ENCODE peak calls at places on chromosomes 11 and 22, in six cellular contexts. One of them, this sample, is unnamed.

GRCh38 chr22:46963672-46964545 is 201.5 kb downstream of the TBC1D22A start:
- DNase-seq in adrenal gland: no peak
- DNase-seq in coronary artery: no peak
- DNase-seq in AG09309: no peak
- DNase-seq in left ventricle myocardium inferior: no peak
- DNase-seq in uterus: no peak
- DNase-seq in this sample: no peak

GRCh38 chr11:27075655-27076054 is 35.0 kb downstream of the BBOX1 start:
- DNase-seq in adrenal gland: no peak
- DNase-seq in coronary artery: no peak
- DNase-seq in AG09309: no peak
- DNase-seq in left ventricle myocardium inferior: no peak
- DNase-seq in uterus: no peak
- DNase-seq in this sample: no peak

GRCh38 chr11:133181066-133181465 is 351.2 kb downstream of the OPCML start:
- DNase-seq in adrenal gland: no peak
- DNase-seq in coronary artery: no peak
- DNase-seq in AG09309: no peak
- DNase-seq in left ventricle myocardium inferior: no peak
- DNase-seq in uterus: no peak
- DNase-seq in this sample: peak

GRCh38 chr11:107564877-107565218 is 687 bp downstream of the ALKBH8 start:
- DNase-seq in adrenal gland: no peak
- DNase-seq in coronary artery: no peak
- DNase-seq in AG09309: no peak
- DNase-seq in left ventricle myocardium inferior: no peak
- DNase-seq in uterus: no peak
- DNase-seq in this sample: no peak

GRCh38 chr22:23012081-23012622 is 58.2 kb upstream of the GNAZ start:
- DNase-seq in adrenal gland: no peak
- DNase-seq in coronary artery: no peak
- DNase-seq in AG09309: no peak
- DNase-seq in left ventricle myocardium inferior: no peak
- DNase-seq in uterus: no peak
- DNase-seq in this sample: no peak

GRCh38 chr11:72813740-72814138 is 472 bp upstream of the ATG16L2 start:
- DNase-seq in adrenal gland: peak
- DNase-seq in coronary artery: no peak
- DNase-seq in AG09309: no peak
- DNase-seq in left ventricle myocardium inferior: peak
- DNase-seq in uterus: no peak
- DNase-seq in this sample: peak

GRCh38 chr11:64799256-64799924 is 3.6 kb downstream of the MAP4K2 start:
- DNase-seq in adrenal gland: no peak
- DNase-seq in coronary artery: no peak
- DNase-seq in AG09309: no peak
- DNase-seq in left ventricle myocardium inferior: no peak
- DNase-seq in uterus: no peak
- DNase-seq in this sample: no peak

GRCh38 chr11:35751664-35752061 is 89.1 kb downstream of the TRIM44 start:
- DNase-seq in adrenal gland: no peak
- DNase-seq in coronary artery: no peak
- DNase-seq in AG09309: no peak
- DNase-seq in left ventricle myocardium inferior: no peak
- DNase-seq in uterus: no peak
- DNase-seq in this sample: no peak

GRCh38 chr22:24962094-24962493 is 9.6 kb downstream of the KIAA1671 start:
- DNase-seq in adrenal gland: no peak
- DNase-seq in coronary artery: no peak
- DNase-seq in AG09309: no peak
- DNase-seq in left ventricle myocardium inferior: no peak
- DNase-seq in uterus: no peak
- DNase-seq in this sample: no peak

GRCh38 chr11:31240340-31240904 is 129.1 kb downstream of the DCDC1 start:
- DNase-seq in adrenal gland: no peak
- DNase-seq in coronary artery: no peak
- DNase-seq in AG09309: no peak
- DNase-seq in left ventricle myocardium inferior: no peak
- DNase-seq in uterus: no peak
- DNase-seq in this sample: peak

GRCh38 chr22:22924369-22925145 is 36.9 kb downstream of the IGLL5 start:
- DNase-seq in adrenal gland: no peak
- DNase-seq in coronary artery: no peak
- DNase-seq in AG09309: no peak
- DNase-seq in left ventricle myocardium inferior: no peak
- DNase-seq in uterus: no peak
- DNase-seq in this sample: no peak

GRCh38 chr11:61356701-61357100 is 5.0 kb downstream of the CYB561A3 start:
- DNase-seq in adrenal gland: no peak
- DNase-seq in coronary artery: no peak
- DNase-seq in AG09309: no peak
- DNase-seq in left ventricle myocardium inferior: no peak
- DNase-seq in uterus: no peak
- DNase-seq in this sample: no peak

GRCh38 chr11:44784784-44785183 is 58.0 kb downstream of the TSPAN18 start:
- DNase-seq in adrenal gland: no peak
- DNase-seq in coronary artery: no peak
- DNase-seq in AG09309: no peak
- DNase-seq in left ventricle myocardium inferior: no peak
- DNase-seq in uterus: no peak
- DNase-seq in this sample: no peak

GRCh38 chr11:44787981-44788380 is 61.2 kb downstream of the TSPAN18 start:
- DNase-seq in adrenal gland: no peak
- DNase-seq in coronary artery: no peak
- DNase-seq in AG09309: no peak
- DNase-seq in left ventricle myocardium inferior: no peak
- DNase-seq in uterus: no peak
- DNase-seq in this sample: no peak

GRCh38 chr11:44787070-44787469 is 60.3 kb downstream of the TSPAN18 start:
- DNase-seq in adrenal gland: no peak
- DNase-seq in coronary artery: no peak
- DNase-seq in AG09309: no peak
- DNase-seq in left ventricle myocardium inferior: no peak
- DNase-seq in uterus: no peak
- DNase-seq in this sample: no peak

GRCh38 chr11:44784438-44784760 is 57.6 kb downstream of the TSPAN18 start:
- DNase-seq in adrenal gland: no peak
- DNase-seq in coronary artery: no peak
- DNase-seq in AG09309: no peak
- DNase-seq in left ventricle myocardium inferior: no peak
- DNase-seq in uterus: no peak
- DNase-seq in this sample: no peak

GRCh38 chr11:44785856-44786606 is 59.3 kb downstream of the TSPAN18 start:
- DNase-seq in adrenal gland: no peak
- DNase-seq in coronary artery: no peak
- DNase-seq in AG09309: no peak
- DNase-seq in left ventricle myocardium inferior: no peak
- DNase-seq in uterus: no peak
- DNase-seq in this sample: no peak
- TF ChIP-seq CTCF in adrenal gland: no peak
- TF ChIP-seq CTCF in coronary artery: no peak
- TF ChIP-seq CTCF in AG09309: peak
- TF ChIP-seq CTCF in left ventricle myocardium inferior: peak
- TF ChIP-seq CTCF in uterus: no peak
- TF ChIP-seq CTCF in this sample: no peak

GRCh38 chr11:9687736-9688494 is 24.0 kb downstream of the SWAP70 start:
- DNase-seq in adrenal gland: no peak
- DNase-seq in coronary artery: no peak
- DNase-seq in AG09309: no peak
- DNase-seq in left ventricle myocardium inferior: no peak
- DNase-seq in uterus: no peak
- DNase-seq in this sample: no peak
- H3K4me3 ChIP-seq in adrenal gland: no peak
- H3K4me3 ChIP-seq in coronary artery: no peak
- H3K4me3 ChIP-seq in AG09309: no peak
- H3K4me3 ChIP-seq in left ventricle myocardium inferior: no peak
- H3K4me3 ChIP-seq in uterus: no peak
- H3K4me3 ChIP-seq in this sample: no peak

GRCh38 chr11:73998846-73999575 is 9.9 kb downstream of the UCP3 start:
- DNase-seq in adrenal gland: no peak
- DNase-seq in coronary artery: peak
- DNase-seq in AG09309: no peak
- DNase-seq in left ventricle myocardium inferior: no peak
- DNase-seq in uterus: no peak
- DNase-seq in this sample: no peak

GRCh38 chr11:73995247-73995646 is 12.6 kb upstream of the UCP2 start:
- DNase-seq in adrenal gland: no peak
- DNase-seq in coronary artery: no peak
- DNase-seq in AG09309: no peak
- DNase-seq in left ventricle myocardium inferior: no peak
- DNase-seq in uterus: no peak
- DNase-seq in this sample: no peak

GRCh38 chr11:73996161-73996747 is 12.6 kb downstream of the UCP3 start:
- DNase-seq in adrenal gland: no peak
- DNase-seq in coronary artery: no peak
- DNase-seq in AG09309: no peak
- DNase-seq in left ventricle myocardium inferior: no peak
- DNase-seq in uterus: no peak
- DNase-seq in this sample: peak

GRCh38 chr11:73995731-73996130 is 13.1 kb upstream of the UCP2 start:
- DNase-seq in adrenal gland: no peak
- DNase-seq in coronary artery: no peak
- DNase-seq in AG09309: no peak
- DNase-seq in left ventricle myocardium inferior: no peak
- DNase-seq in uterus: no peak
- DNase-seq in this sample: no peak

GRCh38 chr11:73997120-73997772 is 11.6 kb downstream of the UCP3 start:
- DNase-seq in adrenal gland: no peak
- DNase-seq in coronary artery: peak
- DNase-seq in AG09309: no peak
- DNase-seq in left ventricle myocardium inferior: no peak
- DNase-seq in uterus: no peak
- DNase-seq in this sample: no peak
- TF ChIP-seq CTCF in adrenal gland: no peak
- TF ChIP-seq CTCF in coronary artery: no peak
- TF ChIP-seq CTCF in AG09309: no peak
- TF ChIP-seq CTCF in left ventricle myocardium inferior: no peak
- TF ChIP-seq CTCF in uterus: no peak
- TF ChIP-seq CTCF in this sample: no peak

DNA sequence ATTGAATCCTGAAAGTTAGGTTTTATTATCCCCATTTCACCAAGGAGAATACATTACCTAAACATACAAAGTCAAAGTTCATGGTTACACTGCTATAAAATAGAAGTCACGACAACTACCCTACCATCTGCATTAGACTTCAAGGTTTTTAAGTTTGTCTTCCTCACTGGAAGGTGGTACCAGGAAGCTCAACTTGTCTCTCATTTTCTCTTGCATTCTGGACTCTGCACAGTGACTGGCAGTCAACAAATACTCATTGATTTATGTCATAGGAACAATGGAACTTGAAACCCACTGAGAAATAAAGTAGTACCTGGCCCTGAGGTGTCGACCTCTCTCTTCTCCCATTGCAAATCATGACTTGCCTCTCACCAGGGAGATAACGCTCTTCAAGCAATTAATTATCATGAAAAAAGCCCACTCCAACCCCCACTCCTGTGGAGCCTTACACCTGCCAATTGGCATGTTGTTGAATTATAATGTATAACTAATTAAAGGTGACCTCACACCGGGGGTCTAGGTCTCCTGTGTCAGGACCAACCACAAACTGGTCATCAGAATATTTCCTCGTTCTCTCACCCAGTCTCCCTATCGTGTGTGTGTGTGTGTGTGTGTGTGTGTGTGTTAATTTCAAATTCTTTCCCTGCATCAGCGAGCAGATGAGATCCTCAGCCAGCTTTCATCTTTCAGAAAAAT is 357.1 kb downstream of the INSC start:
- DNase-seq in adrenal gland: no peak
- DNase-seq in coronary artery: no peak
- DNase-seq in AG09309: no peak
- DNase-seq in left ventricle myocardium inferior: no peak
- DNase-seq in uterus: no peak
- DNase-seq in this sample: no peak
- H3K4me3 ChIP-seq in adrenal gland: no peak
- H3K4me3 ChIP-seq in coronary artery: no peak
- H3K4me3 ChIP-seq in AG09309: no peak
- H3K4me3 ChIP-seq in left ventricle myocardium inferior: no peak
- H3K4me3 ChIP-seq in uterus: no peak
- H3K4me3 ChIP-seq in this sample: no peak

GRCh38 chr11:124586247-124586860 is 16.6 kb downstream of the OR8A1 start:
- DNase-seq in adrenal gland: peak
- DNase-seq in coronary artery: no peak
- DNase-seq in AG09309: peak
- DNase-seq in left ventricle myocardium inferior: peak
- DNase-seq in uterus: peak
- DNase-seq in this sample: peak
- TF ChIP-seq CTCF in adrenal gland: peak
- TF ChIP-seq CTCF in coronary artery: peak
- TF ChIP-seq CTCF in AG09309: peak
- TF ChIP-seq CTCF in left ventricle myocardium inferior: peak
- TF ChIP-seq CTCF in uterus: peak
- TF ChIP-seq CTCF in this sample: peak

DNA sequence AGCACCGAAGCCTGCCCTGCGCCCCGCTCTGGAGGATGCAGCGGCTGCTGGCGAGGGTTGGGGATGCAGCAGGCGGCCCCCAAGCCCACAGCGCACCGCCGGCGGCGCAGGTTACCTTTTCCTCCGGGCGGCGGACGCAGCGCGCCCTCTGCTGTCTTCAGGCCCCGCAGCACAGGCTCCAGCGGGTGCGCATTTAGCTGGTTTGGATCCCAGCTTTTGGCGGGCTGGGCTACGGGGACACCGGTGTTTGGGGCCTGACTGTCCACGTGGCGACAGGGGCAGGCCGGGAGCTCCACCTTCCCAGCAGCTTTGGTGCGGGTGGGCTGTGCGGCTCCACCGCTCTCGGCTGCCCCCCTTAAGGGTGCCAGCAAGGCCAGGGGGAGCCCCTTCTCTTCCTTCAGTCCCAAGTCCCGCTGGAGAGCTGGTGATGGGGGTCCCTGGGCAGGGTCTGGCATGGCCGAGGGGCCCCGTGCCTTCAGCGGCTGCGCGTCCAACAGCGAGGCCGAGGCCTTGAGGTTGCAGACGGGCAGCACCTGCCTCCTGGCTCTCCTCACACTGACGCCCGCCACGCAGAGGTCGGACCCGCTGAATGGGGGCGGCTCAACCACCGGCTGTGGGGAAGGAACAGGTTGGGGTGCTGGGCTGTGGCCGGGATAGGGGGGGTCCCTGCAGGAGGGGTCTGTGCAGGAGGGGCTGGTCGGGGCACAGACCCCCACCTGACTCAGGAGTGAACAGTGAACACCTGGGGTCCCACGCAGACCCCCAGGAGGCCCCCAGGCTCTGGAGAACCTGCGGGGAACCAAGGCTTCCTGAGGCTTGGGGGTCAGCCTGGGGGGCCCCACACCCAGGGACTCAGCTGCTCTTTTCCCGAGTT is 18.0 kb upstream of the IL17REL start:
- DNase-seq in adrenal gland: peak
- DNase-seq in coronary artery: peak
- DNase-seq in AG09309: no peak
- DNase-seq in left ventricle myocardium inferior: peak
- DNase-seq in uterus: peak
- DNase-seq in this sample: no peak
- H3K4me3 ChIP-seq in adrenal gland: no peak
- H3K4me3 ChIP-seq in coronary artery: no peak
- H3K4me3 ChIP-seq in AG09309: no peak
- H3K4me3 ChIP-seq in left ventricle myocardium inferior: peak
- H3K4me3 ChIP-seq in uterus: no peak
- H3K4me3 ChIP-seq in this sample: no peak